ENCODE peak calls at places on chromosomes 4 and X, in four cellular contexts. One of them, this sample, is unnamed.

GRCh38 chr4:165740911-165741310 is 132.1 kb upstream of the TLL1 start:
- DNase-seq in K562: no peak
- DNase-seq in GM12878: no peak
- DNase-seq in HL-60: no peak
- DNase-seq in this sample: no peak

GRCh38 chr4:98828801-98829200 is 100.1 kb downstream of the EIF4E start:
- DNase-seq in K562: no peak
- DNase-seq in GM12878: no peak
- DNase-seq in HL-60: no peak
- DNase-seq in this sample: no peak

GRCh38 chr4:2793578-2793919 is 664 bp downstream of the SH3BP2 start:
- DNase-seq in K562: peak; percentile 52
- DNase-seq in GM12878: no peak
- DNase-seq in HL-60: peak; percentile 54
- DNase-seq in this sample: no peak

GRCh38 chr4:20313237-20314030 is 61.7 kb downstream of the SLIT2 start:
- DNase-seq in K562: no peak
- DNase-seq in GM12878: peak; percentile 1
- DNase-seq in HL-60: peak; percentile 46
- DNase-seq in this sample: no peak

GRCh38 chr4:94534401-94535312 is 82.9 kb downstream of the PDLIM5 start:
- DNase-seq in K562: peak; percentile 53
- DNase-seq in GM12878: peak; percentile 61
- DNase-seq in HL-60: peak; percentile 41
- DNase-seq in this sample: no peak

GRCh38 chr4:104490770-104491395 is 3.8 kb downstream of the CXXC4 start:
- DNase-seq in K562: peak; percentile 31
- DNase-seq in GM12878: no peak
- DNase-seq in HL-60: peak; percentile 56
- DNase-seq in this sample: no peak

GRCh38 chrX:140762061-140762460 is 52.5 kb downstream of the LINC00632 start:
- DNase-seq in K562: peak; percentile 26
- DNase-seq in GM12878: no peak
- DNase-seq in HL-60: peak; percentile 39
- DNase-seq in this sample: peak; percentile 2

GRCh38 chrX:7170903-7171302 is 22.9 kb upstream of the PUDP start:
- DNase-seq in K562: peak; percentile 56
- DNase-seq in GM12878: no peak
- DNase-seq in HL-60: peak; percentile 16
- DNase-seq in this sample: no peak

GRCh38 chr4:25030283-25031076 is at the start of gene LGI2:
- DNase-seq in K562: peak; percentile 27
- DNase-seq in GM12878: no peak
- DNase-seq in HL-60: no peak
- DNase-seq in this sample: peak; percentile 30

GRCh38 chrX:12239356-12240082 is 101.2 kb downstream of the FRMPD4 start:
- DNase-seq in K562: no peak
- DNase-seq in GM12878: no peak
- DNase-seq in HL-60: no peak
- DNase-seq in this sample: no peak

GRCh38 chr4:154503598-154503997 is 12.0 kb upstream of the DCHS2 start:
- DNase-seq in K562: peak; percentile 37
- DNase-seq in GM12878: no peak
- DNase-seq in HL-60: no peak
- DNase-seq in this sample: no peak

DNA sequence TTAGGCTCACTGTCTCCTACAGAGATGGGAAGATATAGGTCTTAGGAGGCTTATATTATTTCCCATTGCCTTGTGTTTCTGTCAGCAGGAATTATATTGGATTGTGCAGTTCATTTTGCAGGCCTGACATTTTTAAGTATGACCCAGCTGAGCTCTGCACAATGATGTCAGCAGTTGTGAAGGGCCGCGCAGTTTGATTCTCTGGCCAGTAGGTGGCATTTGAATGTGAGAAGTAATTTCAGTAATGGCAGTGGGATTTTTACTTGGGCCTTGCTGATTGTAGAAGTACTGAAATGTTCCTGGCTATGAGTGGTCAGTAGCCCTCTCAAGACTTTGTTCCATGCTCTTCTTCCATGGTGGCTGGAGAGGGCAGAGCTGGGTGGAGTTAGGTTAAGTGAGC is 247.2 kb upstream of the MTMR8 start:
- DNase-seq in K562: no peak
- DNase-seq in GM12878: no peak
- DNase-seq in HL-60: peak; percentile 2
- DNase-seq in this sample: no peak
- TF ChIP-seq SPI1 in K562: no peak
- TF ChIP-seq SPI1 in GM12878: no peak
- TF ChIP-seq SPI1 in HL-60: no peak
- TF ChIP-seq SPI1 in this sample: no peak

GRCh38 chrX:50905334-50905733 is 5.2 kb upstream of the BMP15 start:
- DNase-seq in K562: peak; percentile 17
- DNase-seq in GM12878: no peak
- DNase-seq in HL-60: peak; percentile 32
- DNase-seq in this sample: no peak
- TF ChIP-seq SPI1 in K562: no peak
- TF ChIP-seq SPI1 in GM12878: no peak
- TF ChIP-seq SPI1 in HL-60: no peak
- TF ChIP-seq SPI1 in this sample: no peak

GRCh38 chrX:41588271-41588670 is 100.5 kb upstream of the GPR34 start:
- DNase-seq in K562: peak; percentile 6
- DNase-seq in GM12878: no peak
- DNase-seq in HL-60: no peak
- DNase-seq in this sample: no peak
- TF ChIP-seq SPI1 in K562: no peak
- TF ChIP-seq SPI1 in GM12878: no peak
- TF ChIP-seq SPI1 in HL-60: no peak
- TF ChIP-seq SPI1 in this sample: no peak

GRCh38 chrX:24204331-24204730 is 54.8 kb downstream of the ZFX start:
- DNase-seq in K562: no peak
- DNase-seq in GM12878: no peak
- DNase-seq in HL-60: no peak
- DNase-seq in this sample: no peak
- TF ChIP-seq SPI1 in K562: no peak
- TF ChIP-seq SPI1 in GM12878: no peak
- TF ChIP-seq SPI1 in HL-60: no peak
- TF ChIP-seq SPI1 in this sample: no peak

GRCh38 chrX:41559662-41560061 is 112.5 kb downstream of the NYX start:
- DNase-seq in K562: peak; percentile 16
- DNase-seq in GM12878: no peak
- DNase-seq in HL-60: peak; percentile 42
- DNase-seq in this sample: no peak
- TF ChIP-seq SPI1 in K562: no peak
- TF ChIP-seq SPI1 in GM12878: no peak
- TF ChIP-seq SPI1 in HL-60: no peak
- TF ChIP-seq SPI1 in this sample: no peak

DNA sequence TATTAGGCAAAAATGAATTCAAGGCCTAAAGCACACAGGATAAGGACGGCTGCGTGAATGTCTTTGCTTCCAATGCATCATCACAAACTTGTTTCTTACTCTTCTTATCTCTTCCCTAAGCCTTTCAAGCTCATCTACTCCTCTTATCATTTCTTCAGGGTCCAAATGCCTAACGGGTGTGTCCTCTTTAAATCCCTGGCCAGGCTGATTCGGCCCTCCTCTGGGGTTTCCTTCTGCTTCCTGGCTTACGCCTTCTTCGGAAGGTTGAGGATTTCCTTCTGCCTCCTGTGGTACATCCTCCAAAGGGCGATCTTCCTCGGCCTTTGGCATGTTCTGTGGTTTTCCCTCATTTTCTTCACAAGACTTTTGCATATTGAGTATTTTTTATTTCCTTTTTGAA is 1.3 kb downstream of the TCEAL8 start:
- DNase-seq in K562: peak; percentile 12
- DNase-seq in GM12878: no peak
- DNase-seq in HL-60: no peak
- DNase-seq in this sample: no peak
- TF ChIP-seq SPI1 in K562: no peak
- TF ChIP-seq SPI1 in GM12878: no peak
- TF ChIP-seq SPI1 in HL-60: no peak
- TF ChIP-seq SPI1 in this sample: no peak

GRCh38 chr4:186949847-186950246 is 226.2 kb upstream of the FAT1 start:
- DNase-seq in K562: no peak
- DNase-seq in GM12878: no peak
- DNase-seq in HL-60: no peak
- DNase-seq in this sample: no peak

GRCh38 chr4:186948361-186949291 is 225.0 kb upstream of the FAT1 start:
- DNase-seq in K562: no peak
- DNase-seq in GM12878: no peak
- DNase-seq in HL-60: no peak
- DNase-seq in this sample: no peak

GRCh38 chr4:186946140-186946539 is 222.5 kb upstream of the FAT1 start:
- DNase-seq in K562: no peak
- DNase-seq in GM12878: no peak
- DNase-seq in HL-60: no peak
- DNase-seq in this sample: no peak

GRCh38 chr4:186943607-186943908 is 219.9 kb upstream of the FAT1 start:
- DNase-seq in K562: no peak
- DNase-seq in GM12878: no peak
- DNase-seq in HL-60: no peak
- DNase-seq in this sample: no peak

DNA sequence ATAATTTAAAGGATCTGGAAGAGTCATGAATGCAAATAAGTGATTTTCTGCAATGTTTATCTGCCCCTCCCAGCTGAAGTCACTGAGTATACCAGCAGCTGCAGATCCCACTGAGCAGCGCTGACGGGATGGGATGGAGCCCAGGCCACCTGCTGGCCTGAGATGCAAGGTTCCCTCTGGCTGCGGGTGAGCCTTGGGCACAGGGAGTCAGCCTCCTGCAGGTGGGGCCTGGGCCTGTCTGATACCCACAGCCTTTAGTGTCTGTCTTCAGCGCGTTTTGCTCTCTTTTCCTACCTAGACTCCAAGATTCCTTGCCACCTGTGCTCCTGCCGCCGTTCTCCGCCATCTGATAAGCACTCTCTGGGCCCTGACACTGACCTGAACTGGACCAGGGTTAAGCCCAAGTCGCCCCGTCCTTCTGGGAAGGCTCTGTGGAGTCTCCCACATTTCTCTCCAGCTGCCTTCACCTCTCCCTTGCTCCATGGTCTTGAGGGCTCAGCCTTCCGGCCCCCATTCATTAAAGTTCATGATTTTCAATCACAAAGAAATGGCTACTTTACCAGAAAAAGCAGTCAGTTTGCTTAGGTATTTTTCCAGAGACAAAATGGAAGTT is 223.1 kb upstream of the FAT1 start:
- DNase-seq in K562: peak; percentile 22
- DNase-seq in GM12878: no peak
- DNase-seq in HL-60: no peak
- DNase-seq in this sample: no peak
- TF ChIP-seq SPI1 in K562: no peak
- TF ChIP-seq SPI1 in GM12878: no peak
- TF ChIP-seq SPI1 in HL-60: no peak
- TF ChIP-seq SPI1 in this sample: no peak

DNA sequence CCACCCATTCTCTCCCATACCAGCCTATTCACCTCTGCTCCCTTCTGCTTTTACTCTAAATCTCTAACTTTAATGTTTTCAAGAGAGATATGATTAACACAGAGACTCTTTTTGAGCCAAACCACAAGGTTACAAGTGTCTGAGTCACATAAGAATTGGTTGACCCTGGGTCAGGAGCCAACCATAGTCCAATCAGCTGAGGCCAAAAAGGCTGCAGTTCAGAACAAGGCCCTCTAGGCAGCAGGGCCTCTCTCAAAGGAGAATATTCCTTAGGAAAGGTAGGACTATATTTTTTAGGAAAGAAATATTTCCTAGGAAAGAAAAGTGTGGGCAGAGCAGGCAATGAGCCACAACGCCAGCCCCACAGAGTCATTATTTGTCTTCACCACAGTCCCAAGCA is 2.3 kb downstream of the ATP8A1 start:
- DNase-seq in K562: no peak
- DNase-seq in GM12878: no peak
- DNase-seq in HL-60: no peak
- DNase-seq in this sample: no peak
- TF ChIP-seq SPI1 in K562: no peak
- TF ChIP-seq SPI1 in GM12878: no peak
- TF ChIP-seq SPI1 in HL-60: no peak
- TF ChIP-seq SPI1 in this sample: no peak

GRCh38 chr4:84238247-84239090 is 260.6 kb downstream of the NKX6-1 start:
- DNase-seq in K562: no peak
- DNase-seq in GM12878: no peak
- DNase-seq in HL-60: no peak
- DNase-seq in this sample: no peak
- TF ChIP-seq SPI1 in K562: no peak
- TF ChIP-seq SPI1 in GM12878: no peak
- TF ChIP-seq SPI1 in HL-60: no peak
- TF ChIP-seq SPI1 in this sample: no peak

This sample was measured in GM12891.